ENCODE peak calls at places on chromosomes 7 and 10, in eight cellular contexts. H is NCI-H460; G is stimulated activated CD4-positive, alpha-beta T cell treated with anti-CD3 and anti-CD28 coated beads, TNF-alpha, amount 100 ng/mL, for 48 hours; K is progenitor cell of endocrine pancreas; C is HS-5; T is stimulated activated CD8-positive, alpha-beta memory T cell treated with anti-CD3 and anti-CD28 coated beads, Interleukin-4, amount 100 ng/mL, for 4 hours; J is lung; R is PC-3. N is an unnamed sample.

GRCh38 chr7:27586825-27587224 is 75.9 kb downstream of the HIBADH start:
- DNase-seq in H (no peak), G (no peak), K (no peak), C (no peak), T (no peak), J (no peak), R (no peak), N (no peak)

GRCh38 chr10:124827474-124827873 is 25.9 kb downstream of the ABRAXAS2 start:
- DNase-seq in H (peak), G (no peak), K (no peak), C (peak), T (no peak), J (no peak), R (peak), N (no peak)

GRCh38 chr10:128018236-128018635 is 108.0 kb downstream of the MKI67 start:
- DNase-seq in H (no peak), G (no peak), K (no peak), C (no peak), T (no peak), J (no peak), R (no peak), N (no peak)

GRCh38 chr7:113880467-113881040 is 38.3 kb downstream of the PPP1R3A start:
- DNase-seq in H (no peak), G (no peak), K (no peak), C (no peak), T (no peak), J (no peak), R (no peak), N (no peak)

GRCh38 chr7:72080865-72081264 is 331.3 kb downstream of the CALN1 start:
- DNase-seq in H (no peak), G (no peak), K (no peak), C (no peak), T (no peak), J (no peak), R (no peak), N (no peak)

GRCh38 chr7:110911632-110912031 is 179.3 kb upstream of the LRRN3 start:
- DNase-seq in H (no peak), G (no peak), K (no peak), C (no peak), T (no peak), J (no peak), R (no peak), N (no peak)

GRCh38 chr10:74880041-74880440 is 53.6 kb downstream of the KAT6B start:
- DNase-seq in H (no peak), G (no peak), K (no peak), C (peak), T (no peak), J (no peak), R (peak), N (no peak)

GRCh38 chr7:158371856-158372255 is 215.8 kb downstream of the PTPRN2 start:
- DNase-seq in H (no peak), G (no peak), K (no peak), C (no peak), T (no peak), J (no peak), R (no peak), N (no peak)

GRCh38 chr10:60238408-60239100 is 151.1 kb downstream of the ANK3 start:
- DNase-seq in H (peak), G (no peak), K (no peak), C (no peak), T (no peak), J (no peak), R (peak), N (peak)

GRCh38 chr7:73899731-73900142 is 38.8 kb downstream of the TMEM270 start:
- DNase-seq in H (no peak), G (no peak), K (no peak), C (peak), T (no peak), J (no peak), R (peak), N (peak)

GRCh38 chr7:19116121-19117080 is 1.0 kb downstream of the TWIST1 start:
- DNase-seq in H (no peak), G (no peak), K (no peak), C (no peak), T (no peak), J (no peak), R (peak), N (peak)

GRCh38 chr7:150901160-150902035 is 49.1 kb downstream of the AOC1 start:
- DNase-seq in H (no peak), G (no peak), K (no peak), C (no peak), T (no peak), J (no peak), R (peak), N (no peak)

GRCh38 chr7:151309306-151309705 is 32.3 kb upstream of the NUB1 start:
- DNase-seq in H (no peak), G (no peak), K (no peak), C (peak), T (no peak), J (no peak), R (no peak), N (no peak)

GRCh38 chr10:76583711-76584161 is 1053.9 kb downstream of the KCNMA1 start:
- DNase-seq in H (peak), G (no peak), K (no peak), C (peak), T (no peak), J (no peak), R (peak), N (peak)

GRCh38 chr7:72152171-72153131 is 259.7 kb downstream of the CALN1 start:
- DNase-seq in H (no peak), G (no peak), K (no peak), C (no peak), T (no peak), J (no peak), R (no peak), N (no peak)

GRCh38 chr7:36277247-36277542 is 112.5 kb upstream of the ANLN start:
- DNase-seq in H (no peak), G (no peak), K (no peak), C (no peak), T (no peak), J (no peak), R (no peak), N (no peak)

GRCh38 chr7:16933296-16934248 is 51.8 kb upstream of the AGR3 start:
- DNase-seq in H (no peak), G (no peak), K (no peak), C (no peak), T (no peak), J (no peak), R (no peak), N (no peak)

N was measured in HS-27A.